ENCODE peak calls at places on chromosome 11, in ten cellular contexts. E is prostate gland; D is neural progenitor cell; R is GM04503; J is HEK293T; X is right lobe of liver; N is activated CD4-positive, alpha-beta T cell treated with anti-CD3 and anti-CD28 coated beads for 24 hours; Y is brain pericyte; K is non-pigmented ciliary epithelial cell; A is A549. H is an unnamed sample.

GRCh38 chr11:65921033-65921555 is 1.9 kb downstream of the DRAP1 start:
- DNase-seq in D (no peak), Y (no peak), K (no peak), A (no peak), R (no peak), N (no peak), J (no peak), E (no peak), X (no peak), H (no peak)

GRCh38 chr11:64559351-64560138 is 31.5 kb upstream of the SLC22A12 start:
- DNase-seq in R (no peak), N (no peak), J (no peak), D (no peak), K (no peak), X (peak), Y (no peak), E (no peak), A (no peak), H (no peak)

GRCh38 chr11:33449798-33450197 is 192.6 kb downstream of the HIPK3 start:
- DNase-seq in N (no peak), J (no peak), D (no peak), A (no peak), K (no peak), X (no peak), E (no peak), R (no peak), Y (no peak), H (peak)

GRCh38 chr11:8006349-8006977 is 19.3 kb downstream of the EIF3F start:
- DNase-seq in E (peak), X (no peak), J (peak), N (no peak), D (peak), K (no peak), R (no peak), A (peak), Y (no peak), H (peak)

GRCh38 chr11:130470832-130471706 is 22.6 kb downstream of the ADAMTS15 start:
- DNase-seq in A (no peak), N (no peak), E (no peak), K (no peak), Y (no peak), X (no peak), D (no peak), R (no peak), J (no peak), H (no peak)

GRCh38 chr11:124108158-124108557 is 7.1 kb upstream of the VWA5A start:
- DNase-seq in Y (no peak), D (peak), R (no peak), K (no peak), N (no peak), J (no peak), E (no peak), A (no peak), X (no peak), H (no peak)

GRCh38 chr11:20090654-20091374 is 69.5 kb downstream of the DBX1 start:
- DNase-seq in D (no peak), J (no peak), R (no peak), N (no peak), Y (no peak), X (no peak), K (no peak), A (no peak), E (no peak), H (no peak)

GRCh38 chr11:63666874-63667273 is 4.3 kb downstream of the ATL3 start:
- DNase-seq in J (no peak), K (peak), E (no peak), N (no peak), D (no peak), Y (no peak), A (no peak), X (no peak), R (no peak), H (peak)

GRCh38 chr11:2750101-2750509 is 50.3 kb upstream of the KCNQ1OT1 start:
- DNase-seq in R (no peak), E (no peak), K (no peak), J (no peak), N (no peak), A (no peak), Y (no peak), X (peak), D (no peak), H (no peak)

GRCh38 chr11:27385245-27385644 is 22.2 kb upstream of the CCDC34 start:
- DNase-seq in D (no peak), R (peak), K (peak), E (no peak), J (no peak), A (no peak), N (no peak), Y (no peak), X (no peak), H (peak)

GRCh38 chr11:113474362-113475159 is 637 bp downstream of the DRD2 start:
- DNase-seq in Y (peak), N (peak), A (peak), X (peak), J (peak), D (peak), K (peak), E (peak), R (peak), H (peak)

GRCh38 chr11:123525511-123525918 is 95.4 kb downstream of the GRAMD1B start:
- DNase-seq in X (no peak), A (no peak), D (peak), K (no peak), E (no peak), N (no peak), R (no peak), Y (no peak), J (no peak), H (no peak)

GRCh38 chr11:90448280-90448679 is 225.4 kb upstream of the CHORDC1 start:
- DNase-seq in R (no peak), D (no peak), E (no peak), N (no peak), X (no peak), J (no peak), K (no peak), Y (no peak), A (no peak), H (no peak)

GRCh38 chr11:9320047-9320446 is 5.7 kb upstream of the TMEM41B start:
- DNase-seq in R (no peak), E (no peak), A (no peak), Y (no peak), X (no peak), N (no peak), D (no peak), J (no peak), K (no peak), H (no peak)

GRCh38 chr11:67056640-67057409 is at the start of gene RHOD:
- DNase-seq in Y (no peak), K (no peak), N (peak), X (peak), R (no peak), J (no peak), A (no peak), E (peak), D (peak), H (no peak)

GRCh38 chr11:43943931-43944751 is 1.7 kb downstream of the C11orf96 start:
- DNase-seq in J (no peak), A (peak), K (no peak), N (no peak), R (no peak), D (peak), X (no peak), Y (no peak), E (no peak), H (peak)

GRCh38 chr11:27218498-27219038 is 144.4 kb downstream of the CCDC34 start:
- DNase-seq in R (peak), J (no peak), E (no peak), N (no peak), K (peak), A (no peak), D (no peak), X (no peak), Y (no peak), H (peak)

GRCh38 chr11:12871788-12872321 is 137.3 kb upstream of the RASSF10 start:
- DNase-seq in N (no peak), K (no peak), Y (no peak), J (no peak), E (no peak), R (no peak), X (no peak), A (no peak), D (no peak), H (peak)

GRCh38 chr11:12556155-12556554 is 118.1 kb upstream of the TEAD1 start:
- DNase-seq in N (no peak), K (no peak), J (no peak), Y (no peak), X (no peak), E (no peak), D (no peak), R (no peak), A (no peak), H (peak)

GRCh38 chr11:45665933-45666647 is 668 bp upstream of the CHST1 start:
- DNase-seq in A (no peak), J (no peak), E (no peak), K (no peak), Y (no peak), X (peak), D (no peak), N (no peak), R (no peak), H (no peak)

GRCh38 chr11:83410605-83411565 is 124.7 kb upstream of the CCDC90B start:
- DNase-seq in N (no peak), K (no peak), E (peak), D (no peak), Y (no peak), J (no peak), A (no peak), X (no peak), R (no peak), H (no peak)

GRCh38 chr11:75547617-75548054 is 14.4 kb upstream of the SERPINH1 start:
- DNase-seq in J (peak), Y (no peak), X (no peak), K (no peak), D (peak), A (peak), E (peak), N (no peak), R (no peak), H (peak)

GRCh38 chr11:107665016-107665415 is 46.8 kb downstream of the SLN start:
- DNase-seq in X (no peak), J (no peak), R (no peak), K (no peak), A (no peak), Y (no peak), E (no peak), D (no peak), N (no peak), H (peak)

GRCh38 chr11:19244084-19244483 is 3.3 kb upstream of the E2F8 start:
- DNase-seq in J (no peak), X (no peak), D (no peak), N (no peak), R (no peak), A (no peak), K (no peak), E (peak), Y (no peak), H (no peak)

GRCh38 chr11:73308963-73309960 is 1.2 kb downstream of the ARHGEF17 start:
- DNase-seq in E (peak), X (peak), D (peak), R (peak), K (peak), J (no peak), Y (no peak), N (no peak), A (peak), H (peak)

GRCh38 chr11:36165638-36166389 is 123.4 kb downstream of the COMMD9 start:
- DNase-seq in D (no peak), K (no peak), A (no peak), J (no peak), E (no peak), N (no peak), X (no peak), R (no peak), Y (no peak), H (no peak)

GRCh38 chr11:129846508-129847335 is 31.1 kb downstream of the TMEM45B start:
- DNase-seq in A (no peak), D (no peak), Y (peak), R (peak), J (no peak), K (peak), X (no peak), N (no peak), E (no peak), H (peak)

GRCh38 chr11:120432056-120433018 is 79.2 kb upstream of the GRIK4 start:
- DNase-seq in D (no peak), J (no peak), R (peak), Y (peak), E (peak), X (no peak), K (peak), A (peak), N (no peak), H (peak)

GRCh38 chr11:19276859-19277808 is 36.4 kb upstream of the E2F8 start:
- DNase-seq in R (no peak), E (no peak), N (no peak), A (peak), J (no peak), Y (no peak), D (no peak), X (peak), K (no peak), H (no peak)

GRCh38 chr11:35138949-35139881 is at the start of gene CD44:
- DNase-seq in A (peak), D (peak), Y (no peak), R (peak), J (no peak), K (peak), X (peak), N (peak), E (peak), H (peak)

GRCh38 chr11:8719260-8720190 is 36.9 kb downstream of the RPL27A start:
- DNase-seq in X (no peak), E (peak), D (no peak), J (no peak), K (peak), Y (no peak), A (peak), R (peak), N (no peak), H (peak)

GRCh38 chr11:64690235-64690634 is 32.8 kb downstream of the NRXN2 start:
- DNase-seq in Y (no peak), R (no peak), A (no peak), K (no peak), E (no peak), J (no peak), N (no peak), D (no peak), X (no peak), H (no peak)

GRCh38 chr11:128058580-128059208 is 528.7 kb downstream of the ETS1 start:
- DNase-seq in R (no peak), E (no peak), N (no peak), Y (no peak), A (no peak), K (no peak), X (no peak), J (no peak), D (no peak), H (no peak)

GRCh38 chr11:118766035-118766434 is 24.9 kb downstream of the DDX6 start:
- DNase-seq in R (no peak), E (no peak), D (no peak), N (no peak), A (no peak), Y (no peak), J (no peak), K (no peak), X (no peak), H (no peak)

GRCh38 chr11:73099512-73100266 is 42.4 kb downstream of the FCHSD2 start:
- DNase-seq in J (peak), N (no peak), R (no peak), E (no peak), X (no peak), D (no peak), K (no peak), A (no peak), Y (no peak), H (no peak)

GRCh38 chr11:2594267-2594666 is 105.5 kb downstream of the KCNQ1OT1 start:
- DNase-seq in K (no peak), E (no peak), R (no peak), A (no peak), J (no peak), D (no peak), X (no peak), Y (no peak), N (no peak), H (no peak)

GRCh38 chr11:119427279-119427678 is 4.3 kb upstream of the THY1 start:
- DNase-seq in A (no peak), E (no peak), Y (no peak), K (no peak), D (no peak), R (no peak), X (no peak), J (no peak), N (no peak), H (no peak)